ENCODE peak calls at places on chromosomes 16 and 17, in six cellular contexts. X is AG08395; H is mucosa of descending colon; K is stimulated activated CD4-positive, alpha-beta T cell treated with anti-CD3 and anti-CD28 coated beads, Interleukin-15, amount 100 ng/mL, for 48 hours; J is RWPE1; Q is GM12892. W is an unnamed sample.
A peak's percentile ranks its signal among the peaks of the same experiment; 100 is the strongest.

GRCh38 chr17:18191967-18192366 is 8.3 kb downstream of the ALKBH5 start:
- DNase-seq in X (peak; percentile 51), H (no peak), K (no peak), J (no peak), Q (no peak), W (no peak)

GRCh38 chr17:58993322-58993721 is 113.4 kb downstream of the TRIM37 start:
- DNase-seq in X (no peak), H (no peak), K (no peak), J (no peak), Q (no peak), W (no peak)

GRCh38 chr17:41717408-41718286 is 5.5 kb downstream of the GAST start:
- DNase-seq in X (peak; percentile 66), H (no peak), K (no peak), J (peak; percentile 60), Q (no peak), W (no peak)

GRCh38 chr17:61251939-61252865 is 147.4 kb upstream of the TBX2 start:
- DNase-seq in X (peak; percentile 84), H (peak; percentile 88), K (no peak), J (no peak), Q (no peak), W (no peak)

GRCh38 chr17:9261059-9262029 is 240.0 kb downstream of the NTN1 start:
- DNase-seq in X (no peak), H (no peak), K (no peak), J (no peak), Q (no peak), W (no peak)

GRCh38 chr16:87856796-87857228 is 12.5 kb downstream of the SLC7A5 start:
- DNase-seq in X (no peak), H (no peak), K (no peak), J (no peak), Q (no peak), W (no peak)

GRCh38 chr17:44830359-44831269 is 527 bp upstream of the GJC1 start:
- DNase-seq in X (peak; percentile 23), H (no peak), K (no peak), J (peak; percentile 30), Q (no peak), W (peak; percentile 79)

GRCh38 chr16:2371421-2371820 is 30.9 kb upstream of the ABCA3 start:
- DNase-seq in X (no peak), H (no peak), K (no peak), J (no peak), Q (no peak), W (no peak)

GRCh38 chr16:29734826-29735225 is 11.0 kb downstream of the C16orf54 start:
- DNase-seq in X (no peak), H (no peak), K (no peak), J (no peak), Q (no peak), W (no peak)

GRCh38 chr17:73349138-73349537 is 37.3 kb upstream of the CDC42EP4 start:
- DNase-seq in X (no peak), H (no peak), K (no peak), J (no peak), Q (no peak), W (peak; percentile 34)

GRCh38 chr17:7560172-7561027 is 1.3 kb upstream of the SENP3 start:
- DNase-seq in X (peak; percentile 44), H (peak; percentile 80), K (no peak), J (no peak), Q (no peak), W (peak; percentile 91)